ENCODE peak calls at places on chromosomes 6 and 20, in four cellular contexts. N is heart left ventricle, M is astrocyte, V is stomach. E is an unnamed sample.

GRCh38 chr6:107730683-107731314 is 93.3 kb downstream of the SCML4 start:
- DNase-seq in M (no peak), V (no peak), N (no peak), E (no peak)

GRCh38 chr6:100665041-100665380 is 200.3 kb upstream of the SIM1 start:
- DNase-seq in V (no peak), M (no peak), N (no peak), E (no peak)

GRCh38 chr6:21185849-21186478 is 407.6 kb upstream of the SOX4 start:
- DNase-seq in V (no peak), N (no peak), M (no peak), E (no peak)

GRCh38 chr6:7136859-7137334 is 29.1 kb downstream of the RREB1 start:
- DNase-seq in V (no peak), N (no peak), M (no peak), E (no peak)

GRCh38 chr6:21856096-21856825 is 262.7 kb downstream of the SOX4 start:
- DNase-seq in M (peak; percentile 96), V (no peak), N (no peak), E (no peak)

GRCh38 chr6:110884321-110884720 is 9.7 kb downstream of the AMD1 start:
- DNase-seq in M (no peak), V (no peak), N (no peak), E (no peak)

GRCh38 chr20:41047279-41047974 is 18.8 kb downstream of the TOP1 start:
- DNase-seq in N (no peak), M (no peak), V (no peak), E (peak; percentile 23)

GRCh38 chr6:68194846-68195478 is 440.1 kb upstream of the ADGRB3 start:
- DNase-seq in M (no peak), N (no peak), V (no peak), E (no peak)

GRCh38 chr20:824490-824889 is 9.0 kb upstream of the FAM110A start:
- DNase-seq in V (peak; percentile 1), M (no peak), N (no peak), E (no peak)

GRCh38 chr6:101716387-101716786 is 322.9 kb downstream of the GRIK2 start:
- DNase-seq in V (no peak), M (no peak), N (no peak), E (no peak)

GRCh38 chr6:128580224-128581110 is 60.1 kb upstream of the PTPRK start:
- DNase-seq in M (no peak), V (no peak), N (no peak), E (no peak)

GRCh38 chr6:130697661-130698535 is 129.3 kb upstream of the SMLR1 start:
- DNase-seq in N (no peak), M (peak; percentile 37), V (peak; percentile 40), E (peak; percentile 46)

GRCh38 chr20:31716818-31717477 is 5.7 kb downstream of the BCL2L1 start:
- DNase-seq in M (no peak), N (no peak), V (no peak), E (no peak)

GRCh38 chr6:139623382-139623781 is 248.9 kb upstream of the CITED2 start:
- DNase-seq in M (no peak), N (no peak), V (no peak), E (no peak)

GRCh38 chr6:99349620-99350141 is at the start of gene FAXC:
- DNase-seq in V (peak; percentile 70), M (peak; percentile 10), N (no peak), E (peak; percentile 74)

GRCh38 chr20:53678990-53679596 is 85.5 kb upstream of the ZNF217 start:
- DNase-seq in N (no peak), V (no peak), M (no peak), E (no peak)

GRCh38 chr6:108737594-108738546 is 110.4 kb upstream of the ARMC2 start:
- DNase-seq in N (no peak), M (peak; percentile 99), V (peak; percentile 48), E (peak; percentile 83)

GRCh38 chr6:113616875-113617274 is 240.3 kb upstream of the MARCKS start:
- DNase-seq in M (no peak), V (no peak), N (no peak), E (no peak)

GRCh38 chr20:20205141-20205861 is 153.0 kb downstream of the CFAP61 start:
- DNase-seq in N (no peak), M (no peak), V (no peak), E (no peak)

GRCh38 chr6:90328004-90328403 is 31.4 kb upstream of the BACH2 start:
- DNase-seq in N (no peak), V (no peak), M (peak; percentile 41), E (no peak)

GRCh38 chr20:19098092-19098491 is 114.3 kb upstream of the SLC24A3 start:
- DNase-seq in V (no peak), M (no peak), N (no peak), E (no peak)

GRCh38 chr20:19096847-19097246 is 115.6 kb upstream of the SLC24A3 start:
- DNase-seq in M (no peak), N (no peak), V (no peak), E (no peak)

GRCh38 chr20:19098806-19099578 is 113.5 kb upstream of the SLC24A3 start:
- DNase-seq in M (no peak), N (no peak), V (no peak), E (no peak)

GRCh38 chr20:19100975-19101374 is 111.5 kb upstream of the SLC24A3 start:
- DNase-seq in N (no peak), V (no peak), M (no peak), E (no peak)

GRCh38 chr20:19099586-19100555 is 112.6 kb upstream of the SLC24A3 start:
- DNase-seq in V (no peak), M (no peak), N (no peak), E (no peak)
- TF ChIP-seq CTCF in V (no peak), M (no peak), N (no peak), E (no peak)

GRCh38 chr6:3294921-3295871 is 36.4 kb downstream of the PSMG4 start:
- DNase-seq in V (no peak), M (no peak), N (no peak), E (peak; percentile 6)
- TF ChIP-seq CTCF in V (no peak), M (no peak), N (no peak), E (no peak)

GRCh38 chr6:42962502-42963178 is 2.1 kb downstream of the GNMT start:
- DNase-seq in N (peak; percentile 37), M (no peak), V (no peak), E (no peak)

GRCh38 chr6:42961020-42961470 is 491 bp downstream of the GNMT start:
- DNase-seq in N (no peak), V (no peak), M (no peak), E (no peak)

GRCh38 chr6:42963179-42963854 is 2.8 kb downstream of the GNMT start:
- DNase-seq in M (no peak), N (peak; percentile 23), V (no peak), E (no peak)

GRCh38 chr6:42962096-42962495 is 1.5 kb downstream of the GNMT start:
- DNase-seq in M (no peak), V (no peak), N (peak; percentile 48), E (no peak)

DNA sequence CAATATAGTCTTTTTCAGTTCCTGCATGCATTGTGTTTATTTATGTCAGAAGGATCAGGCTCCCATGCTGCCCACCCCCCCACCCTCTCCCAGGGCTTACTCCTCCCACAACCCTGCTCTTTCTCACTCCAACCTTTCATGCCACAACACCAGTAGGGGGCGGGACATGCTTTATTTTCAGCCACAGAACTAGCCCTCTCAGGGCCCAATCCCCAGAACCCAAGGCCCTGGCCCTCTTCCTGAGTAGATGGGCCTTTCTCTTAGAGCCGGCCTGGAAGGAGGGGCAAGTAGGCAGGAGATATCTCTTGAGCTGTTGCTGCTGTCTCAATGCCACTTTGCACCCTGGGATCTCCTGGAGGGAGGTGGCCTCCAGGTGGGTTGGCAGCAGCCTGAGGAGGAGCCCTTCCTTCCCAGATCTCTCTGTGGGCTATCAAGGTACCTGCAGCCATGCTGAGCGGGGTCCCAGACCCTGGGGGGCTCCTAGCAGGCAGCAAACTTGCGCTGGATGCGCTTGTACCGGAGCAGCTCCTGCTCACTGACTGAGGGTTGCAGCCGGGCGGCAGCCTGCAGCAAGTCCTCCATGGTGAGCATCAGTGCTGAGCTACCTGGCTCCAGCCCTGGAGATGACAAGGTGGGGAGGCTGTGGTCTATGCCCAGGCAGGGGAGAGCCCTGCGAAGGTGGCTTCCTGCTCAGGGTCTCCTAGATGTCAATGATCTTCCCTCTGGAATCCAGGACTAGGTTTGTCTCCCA is 3.5 kb downstream of the GNMT start:
- DNase-seq in N (no peak), M (no peak), V (no peak), E (peak; percentile 62)
- TF ChIP-seq CTCF in N (no peak), M (peak; percentile 21), V (no peak), E (no peak)

GRCh38 chr20:9368893-9369292 is 145.5 kb upstream of the LAMP5 start:
- DNase-seq in N (no peak), M (no peak), V (no peak), E (no peak)
- TF ChIP-seq CTCF in N (no peak), M (no peak), V (no peak), E (no peak)

DNA sequence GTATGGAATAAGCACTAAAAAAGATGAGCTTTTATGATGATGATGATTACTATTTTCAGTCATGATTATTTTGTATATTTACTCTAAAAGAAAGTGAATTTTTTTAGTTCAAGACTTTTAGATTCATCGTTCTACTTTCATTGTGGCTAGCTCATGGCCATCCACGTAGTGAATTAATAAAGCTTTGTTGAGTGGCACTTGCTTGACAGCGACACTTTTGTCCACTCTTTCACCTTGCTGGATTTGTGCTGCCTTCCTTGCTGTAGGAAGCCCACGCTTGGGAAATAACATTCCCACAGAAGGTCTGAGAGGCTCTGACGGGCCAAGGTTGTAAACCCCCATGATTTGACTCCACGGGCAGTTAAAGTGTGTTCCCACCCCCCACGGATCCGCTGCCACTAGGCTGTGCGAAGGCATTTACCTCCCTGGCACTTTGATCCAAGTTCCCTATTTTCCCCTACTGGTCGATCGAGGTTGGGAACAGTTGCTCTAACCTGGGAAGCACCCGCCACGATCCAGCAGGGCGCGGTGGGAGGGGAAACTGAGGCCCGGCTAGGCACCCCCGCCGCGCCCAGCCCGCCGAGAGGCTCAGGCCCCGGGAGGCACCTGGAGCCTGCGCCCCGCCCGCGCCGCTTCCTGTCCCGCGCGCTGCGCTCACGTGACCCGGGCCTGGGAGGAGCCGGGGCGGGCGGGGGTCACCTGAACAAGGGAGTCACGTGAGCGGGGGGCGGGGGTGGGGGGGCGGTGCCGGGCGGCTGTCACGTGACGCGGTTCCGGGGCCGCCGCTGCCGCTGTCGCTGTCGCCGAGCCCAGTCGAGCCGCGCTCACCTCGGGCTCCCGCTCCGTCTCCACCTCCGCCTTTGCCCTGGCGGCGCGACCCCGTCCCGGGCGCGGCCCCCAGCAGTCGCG is at the start of gene IGF2R:
- DNase-seq in V (peak; percentile 96), M (peak; percentile 64), N (peak; percentile 95), E (peak; percentile 95)
- TF ChIP-seq CTCF in V (no peak), M (no peak), N (no peak), E (no peak)

GRCh38 chr6:163190786-163191185 is 223.7 kb upstream of the QKI start:
- DNase-seq in V (no peak), N (no peak), M (no peak), E (no peak)

GRCh38 chr6:163191704-163192537 is 222.6 kb upstream of the QKI start:
- DNase-seq in V (no peak), M (no peak), N (no peak), E (no peak)

GRCh38 chr6:163193326-163193725 is 221.2 kb upstream of the QKI start:
- DNase-seq in V (no peak), N (no peak), M (no peak), E (no peak)

GRCh38 chr6:163189609-163190008 is 224.9 kb upstream of the QKI start:
- DNase-seq in N (no peak), M (no peak), V (no peak), E (no peak)

DNA sequence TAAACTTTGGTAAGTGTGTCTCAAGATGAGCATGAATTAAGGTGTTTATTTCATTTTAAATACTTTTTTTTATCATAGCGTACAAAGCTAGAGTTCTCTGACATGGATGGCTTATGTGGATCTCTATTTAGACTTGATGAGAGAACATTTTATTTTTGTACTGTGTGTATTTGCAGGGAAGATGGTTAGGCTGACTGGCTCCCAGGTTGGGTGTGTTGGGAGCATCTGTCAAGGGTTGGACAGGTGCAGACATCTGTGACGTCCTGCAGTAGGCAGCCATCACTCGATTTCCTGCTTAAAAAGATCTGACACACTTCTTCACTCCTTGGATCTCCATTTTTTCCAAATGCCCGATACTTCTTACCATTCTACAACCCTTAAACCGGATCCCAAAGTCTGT is 221.9 kb upstream of the QKI start:
- DNase-seq in M (no peak), N (no peak), V (no peak), E (no peak)
- TF ChIP-seq CTCF in M (no peak), N (no peak), V (no peak), E (no peak)

E was measured in Calu3.